ENCODE peak calls at places on chromosome 17, in six cellular contexts. V is bronchial epithelial cell; I is activated CD8-positive, alpha-beta T cell treated with anti-CD3 and anti-CD28 coated beads for 36 hours; K is prostate gland; M is GM10248; U is progenitor cell of endocrine pancreas. X is an unnamed sample.

GRCh38 chr17:76791053-76791980 is 53.4 kb downstream of the MFSD11 start:
- DNase-seq in V (peak), I (peak), K (no peak), M (peak), U (no peak), X (no peak)

GRCh38 chr17:43702636-43703035 is 40.9 kb upstream of the MEOX1 start:
- DNase-seq in V (no peak), I (peak), K (no peak), M (no peak), U (no peak), X (no peak)

GRCh38 chr17:73379814-73380213 is 68.0 kb upstream of the CDC42EP4 start:
- DNase-seq in V (no peak), I (no peak), K (no peak), M (no peak), U (no peak), X (no peak)

GRCh38 chr17:17749921-17750320 is 68.7 kb downstream of the RAI1 start:
- DNase-seq in V (peak), I (peak), K (no peak), M (peak), U (peak), X (peak)

GRCh38 chr17:33375086-33375485 is 82.0 kb upstream of the ASIC2 start:
- DNase-seq in V (no peak), I (no peak), K (no peak), M (no peak), U (no peak), X (no peak)

GRCh38 chr17:62714016-62714777 is 86.7 kb downstream of the MRC2 start:
- DNase-seq in V (peak), I (no peak), K (no peak), M (no peak), U (no peak), X (no peak)

GRCh38 chr17:2949469-2950044 is 113.8 kb downstream of the OR1D5 start:
- DNase-seq in V (peak), I (no peak), K (no peak), M (no peak), U (no peak), X (no peak)

GRCh38 chr17:55674107-55674506 is 48.6 kb downstream of the TMEM100 start:
- DNase-seq in V (peak), I (no peak), K (no peak), M (no peak), U (no peak), X (no peak)

GRCh38 chr17:2222301-2222700 is 81.3 kb downstream of the SMG6 start:
- DNase-seq in V (no peak), I (no peak), K (no peak), M (peak), U (no peak), X (no peak)

GRCh38 chr17:11893862-11894261 is 103.4 kb downstream of the ZNF18 start:
- DNase-seq in V (no peak), I (no peak), K (no peak), M (no peak), U (no peak), X (no peak)

GRCh38 chr17:69696645-69697044 is 282.1 kb downstream of the MAP2K6 start:
- DNase-seq in V (no peak), I (no peak), K (no peak), M (no peak), U (no peak), X (no peak)

GRCh38 chr17:52482271-52482670 is 323.8 kb upstream of the CA10 start:
- DNase-seq in V (no peak), I (no peak), K (no peak), M (no peak), U (no peak), X (no peak)

GRCh38 chr17:72788950-72789585 is 303.4 kb downstream of the SLC39A11 start:
- DNase-seq in V (peak), I (no peak), K (no peak), M (no peak), U (no peak), X (no peak)

GRCh38 chr17:13885953-13886889 is 183.1 kb upstream of the COX10 start:
- DNase-seq in V (no peak), I (no peak), K (no peak), M (no peak), U (no peak), X (peak)

GRCh38 chr17:38773258-38773657 is 20.7 kb downstream of the PSMB3 start:
- DNase-seq in V (no peak), I (no peak), K (no peak), M (no peak), U (no peak), X (no peak)

GRCh38 chr17:75087182-75087557 is 584 bp upstream of the SLC16A5 start:
- DNase-seq in V (no peak), I (no peak), K (no peak), M (no peak), U (no peak), X (no peak)

GRCh38 chr17:2087597-2088211 is 32.8 kb downstream of the HIC1 start:
- DNase-seq in V (no peak), I (peak), K (no peak), M (peak), U (no peak), X (no peak)

GRCh38 chr17:65696739-65697394 is 135.4 kb upstream of the AXIN2 start:
- DNase-seq in V (no peak), I (no peak), K (no peak), M (no peak), U (no peak), X (no peak)

GRCh38 chr17:7207120-7208001 is 12.3 kb downstream of the DLG4 start:
- DNase-seq in V (no peak), I (no peak), K (no peak), M (no peak), U (no peak), X (no peak)

GRCh38 chr17:74964988-74965622 is 7.5 kb downstream of the HID1 start:
- DNase-seq in V (peak), I (no peak), K (no peak), M (no peak), U (no peak), X (no peak)

GRCh38 chr17:57423541-57423940 is 167.2 kb downstream of the MSI2 start:
- DNase-seq in V (no peak), I (no peak), K (no peak), M (no peak), U (no peak), X (no peak)

DNA sequence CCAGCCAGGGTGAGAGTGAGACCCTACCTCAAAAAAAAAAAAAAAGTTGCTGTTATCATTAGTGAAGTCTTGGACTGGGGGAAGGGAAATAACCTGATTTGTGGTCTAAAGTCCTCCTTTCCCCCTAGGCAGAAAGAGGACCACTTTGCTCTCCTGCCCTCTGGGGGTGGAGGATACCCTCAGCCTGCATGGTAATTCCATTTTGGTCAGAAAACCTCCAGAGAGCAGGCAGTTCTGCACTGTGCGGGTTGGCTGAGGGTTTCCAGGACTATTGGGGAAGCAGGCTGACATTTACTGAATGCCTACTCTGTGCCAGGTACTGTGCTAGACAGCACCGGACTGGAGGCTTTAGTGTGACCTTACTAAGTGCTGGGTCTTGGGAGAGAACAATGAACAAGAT is 2.6 kb downstream of the ADAP2 start:
- DNase-seq in V (no peak), I (no peak), K (no peak), M (no peak), U (no peak), X (no peak)
- TF ChIP-seq CTCF in V (no peak), I (no peak), K (no peak), M (no peak), U (no peak), X (no peak)

GRCh38 chr17:5705081-5705875 is 121.0 kb upstream of the NLRP1 start:
- DNase-seq in V (no peak), I (peak), K (no peak), M (peak), U (no peak), X (peak)
- TF ChIP-seq CTCF in V (peak), I (peak), K (no peak), M (peak), U (peak), X (peak)

DNA sequence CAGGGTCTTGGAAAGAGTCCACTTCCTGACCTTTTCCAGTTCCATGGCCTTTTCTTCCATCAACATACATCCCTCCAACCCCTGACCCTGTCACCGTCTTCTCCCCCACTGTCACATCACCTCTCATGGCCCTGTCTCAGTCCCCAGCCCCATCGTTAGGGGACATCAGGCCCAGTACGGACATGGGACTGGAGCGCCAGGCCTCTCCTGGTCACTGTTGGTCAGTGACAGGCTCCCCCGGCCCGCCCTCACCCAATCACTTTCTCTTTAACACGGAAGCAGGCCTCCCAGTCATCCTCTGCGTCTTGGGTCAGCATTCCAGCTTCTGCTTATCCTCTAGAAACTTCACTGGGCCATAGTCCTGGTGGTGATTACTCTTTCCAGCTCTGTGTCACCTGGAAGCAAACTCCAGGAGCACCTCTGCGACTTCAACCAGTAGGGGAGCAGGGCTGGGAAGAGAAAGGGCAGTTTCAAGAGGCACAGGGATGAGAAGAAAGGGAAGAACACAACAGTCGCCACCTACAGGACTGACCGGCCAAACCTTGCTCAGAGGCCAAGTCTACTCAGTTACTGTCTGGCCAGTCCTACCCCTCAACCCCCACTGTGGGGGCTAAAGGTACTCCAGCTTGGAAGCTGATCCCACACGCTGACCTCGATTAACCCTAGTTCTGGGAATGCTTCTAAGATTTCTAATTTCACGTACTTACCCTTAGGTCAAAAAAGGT is 15.9 kb upstream of the ICAM2 start:
- DNase-seq in V (no peak), I (no peak), K (no peak), M (no peak), U (no peak), X (no peak)
- TF ChIP-seq CTCF in V (no peak), I (no peak), K (no peak), M (peak), U (no peak), X (no peak)

GRCh38 chr17:81400154-81400938 is 5.1 kb downstream of the BAHCC1 start:
- DNase-seq in V (no peak), I (peak), K (no peak), M (no peak), U (no peak), X (peak)
- TF ChIP-seq CTCF in V (no peak), I (no peak), K (no peak), M (no peak), U (no peak), X (no peak)

GRCh38 chr17:60231234-60231633 is 81.5 kb downstream of the CA4 start:
- DNase-seq in V (peak), I (no peak), K (no peak), M (peak), U (no peak), X (no peak)
- TF ChIP-seq CTCF in V (peak), I (peak), K (no peak), M (peak), U (peak), X (no peak)

X was measured in glutamatergic neuron.